ENCODE peak calls at places on chromosome 5, in seven cellular contexts. U is fibroblast of mammary gland, Z is kidney tubule cell, V is fibroblast of gingiva, H is activated T-cell treated with anti-CD3 and anti-CD28 coated beads for 48 hours, R is germinal center, P is Caco-2. B is an unnamed sample.

GRCh38 chr5:62690421-62690820 is 111.8 kb downstream of the LRRC70 start:
- DNase-seq in U (no peak), Z (no peak), V (no peak), H (no peak), R (no peak), P (no peak), B (no peak)

GRCh38 chr5:176436641-176437040 is 11.5 kb upstream of the FAF2 start:
- DNase-seq in U (peak; percentile 52), Z (no peak), V (peak; percentile 39), H (no peak), R (no peak), P (no peak), B (peak; percentile 18)

GRCh38 chr5:179163236-179164155 is 103.3 kb downstream of the ZNF354C start:
- DNase-seq in U (no peak), Z (no peak), V (no peak), H (no peak), R (no peak), P (peak; percentile 13), B (no peak)

GRCh38 chr5:142542906-142543305 is 143.0 kb downstream of the FGF1 start:
- DNase-seq in U (peak; percentile 80), Z (no peak), V (peak; percentile 45), H (no peak), R (no peak), P (no peak), B (no peak)

GRCh38 chr5:158979749-158980521 is 119.8 kb downstream of the EBF1 start:
- DNase-seq in U (peak; percentile 75), Z (peak; percentile 44), V (peak; percentile 61), H (no peak), R (no peak), P (no peak), B (no peak)

GRCh38 chr5:120767171-120767820 is 303.2 kb downstream of the PRR16 start:
- DNase-seq in U (peak; percentile 85), Z (no peak), V (peak; percentile 76), H (no peak), R (no peak), P (no peak), B (no peak)

GRCh38 chr5:2948875-2949274 is 197.4 kb upstream of the IRX2 start:
- DNase-seq in U (no peak), Z (no peak), V (no peak), H (no peak), R (no peak), P (no peak), B (no peak)

GRCh38 chr5:154487541-154487940 is 9.5 kb upstream of the HAND1 start:
- DNase-seq in U (no peak), Z (no peak), V (no peak), H (peak; percentile 47), R (no peak), P (peak; percentile 30), B (no peak)